ENCODE peak calls at places on chromosomes 12 and 14, in ten cellular contexts. C, D, I, P, O, B, M, S, E and Y are unnamed samples.

GRCh38 chr12:117733292-117733805 is 235.4 kb downstream of the KSR2 start:
- DNase-seq in O (peak; percentile 83), B (no peak), C (no peak), P (peak; percentile 2), E (no peak), S (no peak), I (no peak), D (no peak), M (no peak), Y (no peak)

GRCh38 chr14:73059326-73059725 is 992 bp downstream of the RBM25 start:
- DNase-seq in P (no peak), M (peak; percentile 24), B (no peak), C (no peak), E (no peak), D (peak; percentile 30), I (peak; percentile 38), S (no peak), O (peak; percentile 48), Y (no peak)

GRCh38 chr14:52917732-52918131 is 33.1 kb downstream of the FERMT2 start:
- DNase-seq in I (peak; percentile 61), P (no peak), S (no peak), C (no peak), O (no peak), D (no peak), M (peak; percentile 47), E (no peak), B (no peak), Y (no peak)

GRCh38 chr12:12803186-12803585 is 10.0 kb upstream of the DDX47 start:
- DNase-seq in D (peak; percentile 98), S (peak; percentile 86), B (no peak), M (no peak), C (no peak), I (peak; percentile 88), E (peak; percentile 99), O (peak; percentile 87), P (no peak), Y (no peak)

GRCh38 chr12:47946413-47947107 is 16.8 kb upstream of the TMEM106C start:
- DNase-seq in O (no peak), E (no peak), P (no peak), S (no peak), I (peak; percentile 17), D (no peak), M (peak; percentile 23), C (no peak), B (no peak), Y (no peak)

GRCh38 chr14:94157195-94157594 is 16.9 kb upstream of the PPP4R4 start:
- DNase-seq in C (no peak), S (no peak), E (no peak), M (no peak), O (peak; percentile 77), P (no peak), B (no peak), D (no peak), I (no peak), Y (no peak)

GRCh38 chr12:76113800-76114757 is 29.6 kb upstream of the NAP1L1 start:
- DNase-seq in M (peak; percentile 65), E (no peak), S (no peak), P (no peak), C (no peak), D (no peak), I (no peak), O (no peak), B (peak; percentile 9), Y (no peak)

GRCh38 chr14:33499687-33500086 is 451.2 kb downstream of the EGLN3 start:
- DNase-seq in I (peak; percentile 30), S (no peak), O (no peak), E (no peak), D (no peak), B (no peak), C (no peak), M (no peak), P (no peak), Y (no peak)

GRCh38 chr14:90758959-90759358 is 57.3 kb downstream of the TTC7B start:
- DNase-seq in S (peak; percentile 55), C (peak; percentile 61), D (no peak), B (no peak), M (peak; percentile 42), E (no peak), P (no peak), I (peak; percentile 50), O (no peak), Y (peak; percentile 11)

GRCh38 chr14:54085137-54085810 is 128.6 kb upstream of the BMP4 start:
- DNase-seq in C (no peak), E (no peak), I (no peak), S (no peak), O (no peak), M (no peak), D (no peak), P (no peak), B (no peak), Y (peak; percentile 12)

GRCh38 chr12:101619868-101620761 is 25.3 kb downstream of the MYBPC1 start:
- DNase-seq in C (no peak), M (no peak), D (no peak), P (no peak), I (no peak), S (no peak), E (peak; percentile 43), B (no peak), O (peak; percentile 95), Y (no peak)

GRCh38 chr14:58705066-58705465 is 67.3 kb downstream of the DACT1 start:
- DNase-seq in E (no peak), M (no peak), I (no peak), C (peak; percentile 15), O (peak; percentile 87), D (no peak), S (no peak), B (no peak), P (no peak), Y (no peak)

GRCh38 chr14:50711043-50711442 is 42.9 kb upstream of the SAV1 start:
- DNase-seq in O (no peak), S (no peak), P (no peak), B (no peak), I (no peak), D (no peak), E (no peak), M (no peak), C (no peak), Y (no peak)

GRCh38 chr14:70893842-70894237 is 13.4 kb upstream of the PCNX1 start:
- DNase-seq in P (no peak), E (no peak), D (no peak), I (no peak), M (no peak), O (no peak), C (no peak), S (no peak), B (no peak), Y (no peak)

GRCh38 chr12:62730649-62731377 is 204.1 kb downstream of the PPM1H start:
- DNase-seq in E (peak; percentile 66), P (no peak), S (no peak), B (no peak), C (no peak), O (no peak), M (peak; percentile 89), D (peak; percentile 79), I (peak; percentile 76), Y (no peak)

GRCh38 chr12:51814311-51815088 is 34.0 kb downstream of the FIGNL2 start:
- DNase-seq in B (peak; percentile 50), P (peak; percentile 86), M (peak; percentile 59), I (peak; percentile 71), O (peak; percentile 88), C (peak; percentile 88), E (peak; percentile 80), S (peak; percentile 67), D (peak; percentile 82), Y (peak; percentile 88)

GRCh38 chr14:79162833-79163232 is 992.7 kb downstream of the NRXN3 start:
- DNase-seq in S (no peak), O (no peak), B (no peak), C (no peak), P (no peak), I (no peak), M (no peak), D (no peak), E (no peak), Y (no peak)

GRCh38 chr12:1306096-1306495 is 288.3 kb downstream of the FBXL14 start:
- DNase-seq in D (no peak), S (no peak), I (peak; percentile 14), P (no peak), B (no peak), M (no peak), C (no peak), O (peak; percentile 57), E (no peak), Y (peak; percentile 16)

GRCh38 chr12:76768566-76768965 is 4.7 kb downstream of the ZDHHC17 start:
- DNase-seq in S (no peak), B (no peak), E (no peak), P (no peak), I (peak; percentile 35), M (no peak), O (no peak), C (no peak), D (no peak), Y (no peak)

GRCh38 chr12:113186033-113186365 is 478 bp downstream of the RITA1 start:
- DNase-seq in B (no peak), O (peak; percentile 67), I (peak; percentile 24), P (no peak), E (peak; percentile 25), C (no peak), M (no peak), S (no peak), D (peak; percentile 55), Y (no peak)

GRCh38 chr12:122449317-122449716 is 26.8 kb upstream of the CLIP1 start:
- DNase-seq in C (no peak), E (peak; percentile 85), B (no peak), P (no peak), I (peak; percentile 92), S (no peak), M (peak; percentile 30), D (peak; percentile 76), O (no peak), Y (no peak)

GRCh38 chr14:97976861-97977260 is 1179.7 kb downstream of the VRK1 start:
- DNase-seq in M (no peak), B (no peak), P (no peak), E (peak; percentile 3), S (no peak), D (no peak), O (no peak), I (no peak), C (peak; percentile 38), Y (no peak)

GRCh38 chr14:70624972-70625371 is 16.7 kb upstream of the TTC9 start:
- DNase-seq in B (no peak), I (no peak), O (no peak), D (peak; percentile 11), E (no peak), M (no peak), C (no peak), S (no peak), P (no peak), Y (peak; percentile 10)

GRCh38 chr12:124544311-124544970 is 23.0 kb downstream of the NCOR2 start:
- DNase-seq in C (no peak), M (no peak), O (peak; percentile 68), B (no peak), S (no peak), E (no peak), D (no peak), I (no peak), P (no peak), Y (peak; percentile 82)

GRCh38 chr12:62530596-62530995 is 64.0 kb downstream of the MON2 start:
- DNase-seq in I (peak; percentile 41), O (no peak), D (no peak), M (no peak), E (no peak), S (no peak), C (no peak), P (no peak), B (no peak), Y (no peak)

GRCh38 chr14:68716698-68717097 is 76.2 kb downstream of the ZFP36L1 start:
- DNase-seq in I (no peak), M (no peak), D (no peak), P (no peak), B (no peak), E (no peak), C (no peak), O (peak; percentile 72), S (no peak), Y (no peak)

GRCh38 chr14:96783306-96784224 is 13.6 kb upstream of the VRK1 start:
- DNase-seq in E (no peak), P (no peak), O (no peak), C (no peak), M (no peak), D (no peak), I (no peak), S (no peak), B (no peak), Y (no peak)

GRCh38 chr14:97527993-97528392 is 730.8 kb downstream of the VRK1 start:
- DNase-seq in C (no peak), E (no peak), O (no peak), D (no peak), I (no peak), M (no peak), S (no peak), P (no peak), B (no peak), Y (no peak)